ENCODE peak calls at places on chromosomes 4 and X, in seven cellular contexts. F, J, E, N, T, O and W are unnamed samples.

GRCh38 chr4:82403725-82404124 is 26.5 kb downstream of the HNRNPDL start:
- DNase-seq in F (no peak), J (no peak), E (no peak), N (no peak), T (no peak), O (no peak), W (no peak)

GRCh38 chrX:15680401-15680800 is 15.8 kb upstream of the CLTRN start:
- DNase-seq in F (no peak), J (no peak), E (no peak), N (peak), T (no peak), O (no peak), W (no peak)

GRCh38 chr4:52926575-52926974 is 64.5 kb downstream of the RASL11B start:
- DNase-seq in F (no peak), J (no peak), E (no peak), N (peak), T (no peak), O (no peak), W (no peak)

GRCh38 chr4:1416948-1417260 is 10.7 kb upstream of the NKX1-1 start:
- DNase-seq in F (no peak), J (no peak), E (peak), N (no peak), T (no peak), O (no peak), W (no peak)

GRCh38 chrX:140661657-140662056 is 47.9 kb upstream of the LINC00632 start:
- DNase-seq in F (no peak), J (no peak), E (no peak), N (no peak), T (no peak), O (no peak), W (no peak)

GRCh38 chr4:108056418-108056817 is 66.7 kb downstream of the HADH start:
- DNase-seq in F (no peak), J (no peak), E (no peak), N (no peak), T (no peak), O (no peak), W (no peak)

GRCh38 chr4:126372634-126373033 is 1057.9 kb downstream of the FAT4 start:
- DNase-seq in F (no peak), J (no peak), E (no peak), N (no peak), T (no peak), O (no peak), W (no peak)

GRCh38 chr4:54276633-54277426 is 47.7 kb downstream of the PDGFRA start:
- DNase-seq in F (peak), J (no peak), E (no peak), N (no peak), T (no peak), O (no peak), W (peak)

GRCh38 chr4:150579591-150580234 is 2.2 kb upstream of the MAB21L2 start:
- DNase-seq in F (peak), J (no peak), E (peak), N (no peak), T (no peak), O (no peak), W (no peak)

GRCh38 chr4:124854968-124855367 is 142.4 kb upstream of the ANKRD50 start:
- DNase-seq in F (no peak), J (no peak), E (no peak), N (no peak), T (peak), O (no peak), W (no peak)

GRCh38 chr4:151325320-151326246 is at the start of gene SH3D19:
- DNase-seq in F (peak), J (peak), E (peak), N (no peak), T (no peak), O (no peak), W (peak)

GRCh38 chr4:88219099-88219498 is 60.7 kb upstream of the ABCG2 start:
- DNase-seq in F (peak), J (no peak), E (no peak), N (peak), T (no peak), O (peak), W (peak)

GRCh38 chr4:24933684-24934275 is 20.9 kb upstream of the CCDC149 start:
- DNase-seq in F (no peak), J (no peak), E (no peak), N (no peak), T (no peak), O (no peak), W (no peak)

GRCh38 chrX:155886409-155886808 is 5.3 kb downstream of the VAMP7 start:
- DNase-seq in F (no peak), J (no peak), E (no peak), N (no peak), T (no peak), O (no peak), W (no peak)

GRCh38 chrX:11867610-11868345 is 109.7 kb downstream of the MSL3 start:
- DNase-seq in F (no peak), J (no peak), E (no peak), N (peak), T (no peak), O (no peak), W (no peak)

GRCh38 chr4:30903493-30903892 is 183.3 kb downstream of the PCDH7 start:
- DNase-seq in F (no peak), J (no peak), E (no peak), N (no peak), T (no peak), O (no peak), W (no peak)

GRCh38 chr4:83535520-83535944 is 376 bp upstream of the GPAT3 start:
- DNase-seq in F (peak), J (peak), E (peak), N (peak), T (no peak), O (no peak), W (peak)

GRCh38 chr4:76689079-76689817 is 208.7 kb downstream of the SOWAHB start:
- DNase-seq in F (peak), J (peak), E (no peak), N (no peak), T (no peak), O (no peak), W (peak)

GRCh38 chr4:4386736-4387392 is at the start of gene NSG1:
- DNase-seq in F (peak), J (no peak), E (no peak), N (no peak), T (no peak), O (no peak), W (no peak)

GRCh38 chr4:89000844-89001360 is 56.1 kb downstream of the FAM13A start:
- DNase-seq in F (no peak), J (no peak), E (no peak), N (peak), T (no peak), O (no peak), W (peak)

GRCh38 chr4:86675548-86675947 is 81.4 kb downstream of the PTPN13 start:
- DNase-seq in F (no peak), J (no peak), E (no peak), N (no peak), T (no peak), O (no peak), W (no peak)

GRCh38 chr4:145098675-145099037 is 545 bp downstream of the ABCE1 start:
- DNase-seq in F (no peak), J (peak), E (peak), N (peak), T (no peak), O (peak), W (peak)

GRCh38 chr4:23819041-23819511 is 70.8 kb downstream of the PPARGC1A start:
- DNase-seq in F (no peak), J (no peak), E (no peak), N (no peak), T (no peak), O (no peak), W (no peak)

GRCh38 chr4:187128971-187129370 is 405.3 kb upstream of the FAT1 start:
- DNase-seq in F (no peak), J (no peak), E (no peak), N (no peak), T (no peak), O (no peak), W (no peak)

GRCh38 chrX:10922158-10922557 is 189.0 kb upstream of the HCCS start:
- DNase-seq in F (no peak), J (no peak), E (no peak), N (no peak), T (no peak), O (no peak), W (peak)

GRCh38 chrX:72271091-72271490 is 6.0 kb downstream of the RPS4X start:
- DNase-seq in F (no peak), J (no peak), E (no peak), N (no peak), T (no peak), O (no peak), W (no peak)

GRCh38 chr4:124277691-124278090 is 434.8 kb downstream of the ANKRD50 start:
- DNase-seq in F (no peak), J (no peak), E (no peak), N (no peak), T (no peak), O (no peak), W (no peak)

GRCh38 chr4:158159054-158159717 is 13.6 kb downstream of the GASK1B start:
- DNase-seq in F (no peak), J (no peak), E (no peak), N (no peak), T (no peak), O (no peak), W (peak)

GRCh38 chrX:46573331-46573895 is at the start of gene CHST7:
- DNase-seq in F (peak), J (peak), E (peak), N (no peak), T (no peak), O (no peak), W (peak)

GRCh38 chrX:44175455-44175854 is 168.0 kb downstream of the EFHC2 start:
- DNase-seq in F (no peak), J (no peak), E (no peak), N (no peak), T (no peak), O (no peak), W (no peak)

GRCh38 chrX:82813671-82814078 is 694.4 kb upstream of the POU3F4 start:
- DNase-seq in F (no peak), J (no peak), E (no peak), N (no peak), T (no peak), O (peak), W (peak)

GRCh38 chrX:45771560-45772340 is 571.1 kb upstream of the DIPK2B start:
- DNase-seq in F (no peak), J (peak), E (no peak), N (no peak), T (no peak), O (no peak), W (peak)

GRCh38 chrX:154046262-154046771 is 26.6 kb upstream of the IRAK1 start:
- DNase-seq in F (no peak), J (no peak), E (peak), N (peak), T (no peak), O (no peak), W (peak)

GRCh38 chrX:20237864-20238263 is 28.8 kb downstream of the RPS6KA3 start:
- DNase-seq in F (no peak), J (no peak), E (no peak), N (no peak), T (no peak), O (no peak), W (no peak)

GRCh38 chr4:87270144-87270543 is 49.7 kb upstream of the KLHL8 start:
- DNase-seq in F (peak), J (no peak), E (no peak), N (peak), T (no peak), O (no peak), W (peak)

GRCh38 chr4:114132830-114133229 is 153.4 kb upstream of the ARSJ start:
- DNase-seq in F (peak), J (no peak), E (no peak), N (peak), T (no peak), O (no peak), W (no peak)

GRCh38 chrX:134999469-134999868 is 8.7 kb downstream of the SMIM10 start:
- DNase-seq in F (peak), J (no peak), E (no peak), N (peak), T (peak), O (peak), W (peak)

GRCh38 chrX:44874481-44875184 is 1.6 kb downstream of the KDM6A start:
- DNase-seq in F (peak), J (peak), E (no peak), N (peak), T (no peak), O (no peak), W (peak)

GRCh38 chrX:118977424-118977823 is 3.0 kb downstream of the LONRF3 start:
- DNase-seq in F (no peak), J (no peak), E (no peak), N (no peak), T (no peak), O (no peak), W (no peak)
- H3K27ac ChIP-seq in F (no peak), J (no peak), E (peak), N (no peak), T (no peak), O (peak), W (no peak)

GRCh38 chr4:64767547-64767946 is 358.3 kb upstream of the TECRL start:
- DNase-seq in F (no peak), J (no peak), E (no peak), N (no peak), T (no peak), O (no peak), W (no peak)

GRCh38 chr4:64774626-64775025 is 365.4 kb upstream of the TECRL start:
- DNase-seq in F (no peak), J (no peak), E (no peak), N (no peak), T (no peak), O (no peak), W (no peak)

GRCh38 chr4:64776820-64777219 is 367.6 kb upstream of the TECRL start:
- DNase-seq in F (no peak), J (no peak), E (no peak), N (no peak), T (no peak), O (no peak), W (no peak)

GRCh38 chr4:64766565-64766964 is 357.3 kb upstream of the TECRL start:
- DNase-seq in F (no peak), J (no peak), E (no peak), N (no peak), T (no peak), O (no peak), W (no peak)

DNA sequence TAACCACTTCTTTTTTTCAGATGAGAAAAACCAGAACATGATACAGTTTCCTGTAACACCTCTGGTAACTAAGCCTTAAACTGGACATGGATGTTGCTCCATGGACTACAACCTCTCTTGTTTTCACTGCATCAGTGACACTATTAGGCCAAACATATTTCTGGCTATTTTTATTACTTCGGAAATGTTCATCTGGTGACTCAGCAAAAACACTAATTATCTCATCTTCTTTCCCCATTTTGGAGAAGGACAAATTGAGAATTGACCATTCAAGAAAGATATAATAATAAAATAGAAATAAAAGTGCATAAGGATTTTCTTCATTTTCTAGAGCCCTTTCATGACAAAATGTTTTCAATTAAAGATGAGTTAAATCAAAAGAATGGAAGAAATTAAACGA is 361.9 kb upstream of the TECRL start:
- DNase-seq in F (no peak), J (no peak), E (no peak), N (no peak), T (no peak), O (no peak), W (no peak)
- TF ChIP-seq CTCF in F (no peak), J (no peak), E (no peak), N (no peak), T (no peak), O (no peak), W (no peak)

DNA sequence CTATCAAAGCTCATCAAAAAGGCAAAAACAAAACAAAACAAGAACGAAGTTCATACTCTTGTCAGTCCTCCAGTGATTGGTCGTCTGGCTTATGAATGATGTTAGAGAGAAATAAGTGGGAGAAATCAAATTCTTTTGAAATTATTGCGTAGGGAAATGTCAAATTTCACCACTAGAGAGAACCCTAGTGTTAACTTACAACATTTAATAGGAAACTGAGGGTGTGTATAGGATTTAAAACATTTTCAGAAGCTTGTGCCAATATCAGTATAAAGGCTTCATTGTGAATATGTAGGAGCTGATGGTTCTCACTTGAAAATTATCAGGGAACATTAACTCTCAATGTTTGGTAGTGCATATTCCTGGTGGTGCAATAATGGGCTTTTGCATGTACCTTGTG is 17.4 kb downstream of the ADH6 start:
- DNase-seq in F (no peak), J (no peak), E (no peak), N (no peak), T (no peak), O (no peak), W (no peak)
- TF ChIP-seq POLR2AphosphoS5 in F (no peak), J (no peak), E (no peak), N (no peak), T (no peak), O (no peak), W (no peak)

DNA sequence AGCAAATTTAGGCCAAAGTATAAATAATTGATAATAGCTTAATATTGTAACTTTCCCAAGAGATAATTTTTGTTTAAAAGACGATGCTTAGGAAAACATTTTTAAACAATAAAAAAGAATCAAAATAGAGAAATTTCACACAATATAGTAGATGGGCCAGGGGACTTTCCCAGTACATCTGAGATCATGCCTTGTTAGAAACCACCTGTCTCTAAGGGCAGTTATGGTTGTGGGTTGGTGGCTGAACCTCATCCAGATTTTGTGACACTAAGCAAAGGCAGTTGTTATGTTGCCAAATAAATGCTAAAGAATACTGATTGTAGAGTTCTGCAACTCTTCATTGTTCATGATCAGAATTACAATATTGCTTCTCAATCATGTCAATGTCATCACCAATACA is 270.6 kb downstream of the BANK1 start:
- DNase-seq in F (no peak), J (no peak), E (no peak), N (no peak), T (no peak), O (no peak), W (no peak)
- H3K27ac ChIP-seq in F (no peak), J (no peak), E (no peak), N (no peak), T (no peak), O (no peak), W (no peak)